ENCODE peak calls at places on chromosomes 13 and 19, in four cellular contexts. H is tibial artery, E is choroid plexus epithelial cell, N is ovary. B is an unnamed sample.

GRCh38 chr19:49687566-49688316 is 1.7 kb upstream of the ADM5 start:
- DNase-seq in H (no peak), N (peak), E (no peak), B (no peak)

GRCh38 chr13:23579886-23580706 is 9.9 kb downstream of the TNFRSF19 start:
- DNase-seq in E (no peak), N (no peak), H (no peak), B (peak)

GRCh38 chr19:54179921-54180452 is 7.0 kb upstream of the TMC4 start:
- DNase-seq in N (no peak), H (no peak), E (peak), B (peak)

GRCh38 chr19:9406798-9407352 is 28.5 kb downstream of the ZNF266 start:
- DNase-seq in N (peak), E (peak), H (peak), B (peak)

GRCh38 chr13:74134777-74135305 is 637 bp upstream of the KLF12 start:
- DNase-seq in N (no peak), H (peak), E (no peak), B (peak)

GRCh38 chr19:38182536-38183210 is 41.3 kb downstream of the DPF1 start:
- DNase-seq in E (no peak), N (no peak), H (no peak), B (no peak)

GRCh38 chr13:42041684-42042035 is 6.8 kb upstream of the DGKH start:
- DNase-seq in N (peak), H (peak), E (peak), B (peak)

GRCh38 chr13:34070006-34070405 is 252.1 kb downstream of the RFC3 start:
- DNase-seq in E (peak), H (no peak), N (no peak), B (peak)

GRCh38 chr13:95204231-95204765 is 97.0 kb downstream of the ABCC4 start:
- DNase-seq in H (no peak), E (no peak), N (no peak), B (no peak)

GRCh38 chr19:47881757-47882156 is 4.4 kb downstream of the SULT2A1 start:
- DNase-seq in H (no peak), N (no peak), E (no peak), B (no peak)

GRCh38 chr19:15562861-15563260 is 52.2 kb upstream of the CYP4F8 start:
- DNase-seq in H (no peak), N (no peak), E (no peak), B (no peak)

GRCh38 chr19:57558525-57558924 is 1.1 kb downstream of the ZNF550 start:
- DNase-seq in N (no peak), H (no peak), E (peak), B (peak)

GRCh38 chr13:40206241-40207109 is 460.0 kb downstream of the FOXO1 start:
- DNase-seq in N (no peak), E (peak), H (no peak), B (peak)

GRCh38 chr19:16571689-16572331 is 405 bp downstream of the SLC35E1 start:
- DNase-seq in E (peak), N (no peak), H (no peak), B (peak)

GRCh38 chr19:21052902-21053301 is 29.1 kb upstream of the ZNF714 start:
- DNase-seq in H (no peak), E (no peak), N (no peak), B (no peak)

GRCh38 chr13:48600374-48601364 is 53.1 kb upstream of the CYSLTR2 start:
- DNase-seq in N (peak), H (no peak), E (peak), B (no peak)

GRCh38 chr13:44368062-44368591 is 5.5 kb upstream of the SERP2 start:
- DNase-seq in H (no peak), N (no peak), E (peak), B (no peak)

GRCh38 chr13:75704194-75704941 is 68.2 kb downstream of the LMO7 start:
- DNase-seq in N (no peak), E (peak), H (no peak), B (peak)

GRCh38 chr19:50952890-50953289 is at the start of gene KLK5:
- DNase-seq in E (no peak), H (no peak), N (no peak), B (no peak)

GRCh38 chr13:98436379-98436909 is 140.5 kb downstream of the STK24 start:
- DNase-seq in H (no peak), E (no peak), N (no peak), B (no peak)

GRCh38 chr19:7522923-7523667 is 671 bp downstream of the MCOLN1 start:
- DNase-seq in H (no peak), N (peak), E (no peak), B (peak)

GRCh38 chr13:55483626-55484158 is 1657.0 kb upstream of the PRR20A start:
- DNase-seq in E (no peak), N (no peak), H (no peak), B (no peak)

GRCh38 chr19:30274987-30275386 is 97.2 kb upstream of the ZNF536 start:
- DNase-seq in N (no peak), H (no peak), E (no peak), B (no peak)

GRCh38 chr13:91381371-91381770 is 17.1 kb upstream of the GPC5 start:
- DNase-seq in N (no peak), H (no peak), E (peak), B (peak)

GRCh38 chr19:27793128-27793643 is 1419.8 kb downstream of the UQCRFS1 start:
- DNase-seq in E (peak), H (peak), N (no peak), B (peak)

GRCh38 chr13:46948338-46948737 is 51.5 kb upstream of the HTR2A start:
- DNase-seq in E (no peak), H (no peak), N (no peak), B (peak)

GRCh38 chr13:89737051-89737450 is 1610.4 kb upstream of the MIR17HG start:
- DNase-seq in N (no peak), H (no peak), E (no peak), B (no peak)

GRCh38 chr19:23774156-23774971 is 15.7 kb upstream of the ZNF681 start:
- DNase-seq in H (no peak), E (peak), N (no peak), B (peak)

GRCh38 chr19:16429066-16429758 is 42.6 kb downstream of the EPS15L1 start:
- DNase-seq in E (no peak), N (no peak), H (no peak), B (peak)

GRCh38 chr13:42328672-42329071 is 56.7 kb downstream of the AKAP11 start:
- DNase-seq in N (no peak), H (no peak), E (peak), B (no peak)

GRCh38 chr13:19838726-19839342 is 24.6 kb downstream of the ZMYM5 start:
- DNase-seq in N (no peak), H (no peak), E (peak), B (no peak)

DNA sequence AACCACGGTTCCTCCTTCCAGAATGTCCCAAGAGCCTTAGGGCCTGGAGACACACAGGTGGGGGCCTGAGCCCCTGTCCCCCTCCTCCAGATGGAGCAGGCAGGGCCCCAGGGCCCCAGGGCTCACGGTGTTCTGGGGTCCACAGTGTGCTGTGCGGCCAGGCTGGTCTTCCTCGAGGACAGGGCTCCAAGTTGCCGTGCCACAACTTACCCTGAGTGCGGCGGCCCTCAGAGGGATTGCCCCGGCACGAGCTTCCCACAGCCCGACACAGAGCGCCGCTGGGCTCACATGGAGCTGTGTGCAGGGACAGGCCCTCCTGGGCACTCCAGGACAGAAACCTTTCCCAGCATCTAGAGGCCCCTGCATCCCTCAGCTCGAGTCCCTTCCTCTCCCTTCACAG is 160.8 kb downstream of the KDM4B start:
- DNase-seq in H (no peak), E (no peak), N (no peak), B (no peak)
- H3K4me3 ChIP-seq in H (no peak), E (no peak), N (no peak), B (no peak)

GRCh38 chr19:39341122-39341719 is 1.0 kb upstream of the SAMD4B start:
- DNase-seq in N (peak), H (no peak), E (no peak), B (no peak)

GRCh38 chr19:39345956-39346355 is 3.7 kb downstream of the SAMD4B start:
- DNase-seq in H (no peak), E (no peak), N (no peak), B (no peak)

GRCh38 chr19:39341720-39342604 is at the start of gene SAMD4B:
- DNase-seq in H (peak), N (peak), E (peak), B (peak)

GRCh38 chr19:39339636-39340035 is 2.6 kb upstream of the SAMD4B start:
- DNase-seq in H (no peak), E (no peak), N (no peak), B (no peak)

DNA sequence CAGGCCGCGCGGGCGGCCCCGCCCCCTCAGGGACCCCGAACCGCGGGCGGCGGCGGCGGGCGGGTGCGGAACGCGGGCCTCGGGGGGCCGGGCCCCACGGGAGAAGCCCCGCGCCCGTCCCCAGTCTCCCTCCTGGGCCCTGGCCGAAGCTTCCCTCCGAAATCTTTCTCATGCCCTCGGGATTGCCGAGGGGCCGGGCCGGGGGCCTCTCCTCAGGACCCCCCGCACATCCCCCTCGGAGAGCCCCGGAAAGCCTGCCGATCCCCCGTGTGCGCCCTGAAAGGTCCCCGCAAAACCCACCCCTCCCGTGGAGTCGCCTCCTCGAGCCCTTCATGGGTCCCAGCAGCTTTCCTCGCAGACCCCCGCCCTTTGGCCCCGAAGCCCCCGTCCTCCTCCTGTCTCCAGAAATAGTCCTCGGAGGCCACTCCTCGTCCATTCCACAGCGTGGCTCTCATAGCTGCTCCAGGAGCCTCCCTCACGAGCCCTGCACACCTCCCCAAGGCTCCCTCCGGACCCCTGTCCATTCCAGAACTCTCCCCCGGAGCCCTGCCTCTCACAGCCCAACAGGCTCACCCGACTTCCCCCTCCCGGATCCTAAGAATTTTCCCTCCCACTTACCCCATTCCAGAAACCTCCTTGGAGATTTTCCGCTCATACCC is 555 bp downstream of the SAMD4B start:
- DNase-seq in N (peak), H (peak), E (peak), B (peak)
- H3K4me3 ChIP-seq in N (peak), H (peak), E (peak), B (peak)

GRCh38 chr13:26882731-26883130 is 122.1 kb upstream of the GPR12 start:
- DNase-seq in H (no peak), N (no peak), E (no peak), B (no peak)

GRCh38 chr13:26881154-26881553 is 120.6 kb upstream of the GPR12 start:
- DNase-seq in N (no peak), H (no peak), E (peak), B (peak)

GRCh38 chr13:26883613-26884257 is 123.1 kb upstream of the GPR12 start:
- DNase-seq in H (no peak), E (no peak), N (no peak), B (no peak)

GRCh38 chr13:26878465-26878864 is 117.9 kb upstream of the GPR12 start:
- DNase-seq in N (no peak), E (no peak), H (no peak), B (no peak)

DNA sequence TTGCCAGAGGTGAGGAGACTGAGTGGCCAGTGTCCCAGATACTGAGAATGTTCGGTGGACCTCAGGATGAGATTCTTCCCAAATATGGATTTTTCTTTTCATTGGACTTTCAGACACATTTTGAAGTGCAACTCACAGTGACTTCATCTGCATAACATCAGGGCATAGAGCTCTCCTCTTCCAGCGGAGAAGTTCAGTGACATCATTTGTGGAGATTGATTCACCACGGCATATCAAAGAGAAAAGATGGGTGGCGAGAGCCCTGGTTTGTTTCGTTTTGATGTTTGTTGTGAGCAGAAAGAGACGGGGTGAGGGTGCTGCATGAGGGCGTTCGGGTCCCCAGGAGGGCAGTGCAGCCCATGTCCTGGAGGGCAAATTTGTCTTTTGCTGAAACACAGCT is 120.2 kb upstream of the GPR12 start:
- DNase-seq in H (no peak), E (no peak), N (no peak), B (no peak)
- H3K4me3 ChIP-seq in H (no peak), E (no peak), N (no peak), B (no peak)

GRCh38 chr13:102401755-102402154 is at the start of gene FGF14:
- DNase-seq in E (no peak), N (no peak), H (no peak), B (no peak)
- H3K4me3 ChIP-seq in E (peak), N (peak), H (peak), B (peak)

GRCh38 chr13:67228031-67228430 is 2.1 kb downstream of the PCDH9 start:
- DNase-seq in N (no peak), E (peak), H (no peak), B (no peak)

GRCh38 chr13:67227131-67227983 is 2.8 kb downstream of the PCDH9 start:
- DNase-seq in N (no peak), E (no peak), H (no peak), B (no peak)

GRCh38 chr13:67230243-67230773 is at the start of gene PCDH9:
- DNase-seq in E (peak), H (peak), N (peak), B (peak)

GRCh38 chr13:67229438-67230242 is 496 bp downstream of the PCDH9 start:
- DNase-seq in N (no peak), H (no peak), E (peak), B (peak)

GRCh38 chr13:67228909-67229308 is 1.2 kb downstream of the PCDH9 start:
- DNase-seq in N (no peak), H (no peak), E (peak), B (no peak)
- H3K4me3 ChIP-seq in N (no peak), H (peak), E (peak), B (no peak)

DNA sequence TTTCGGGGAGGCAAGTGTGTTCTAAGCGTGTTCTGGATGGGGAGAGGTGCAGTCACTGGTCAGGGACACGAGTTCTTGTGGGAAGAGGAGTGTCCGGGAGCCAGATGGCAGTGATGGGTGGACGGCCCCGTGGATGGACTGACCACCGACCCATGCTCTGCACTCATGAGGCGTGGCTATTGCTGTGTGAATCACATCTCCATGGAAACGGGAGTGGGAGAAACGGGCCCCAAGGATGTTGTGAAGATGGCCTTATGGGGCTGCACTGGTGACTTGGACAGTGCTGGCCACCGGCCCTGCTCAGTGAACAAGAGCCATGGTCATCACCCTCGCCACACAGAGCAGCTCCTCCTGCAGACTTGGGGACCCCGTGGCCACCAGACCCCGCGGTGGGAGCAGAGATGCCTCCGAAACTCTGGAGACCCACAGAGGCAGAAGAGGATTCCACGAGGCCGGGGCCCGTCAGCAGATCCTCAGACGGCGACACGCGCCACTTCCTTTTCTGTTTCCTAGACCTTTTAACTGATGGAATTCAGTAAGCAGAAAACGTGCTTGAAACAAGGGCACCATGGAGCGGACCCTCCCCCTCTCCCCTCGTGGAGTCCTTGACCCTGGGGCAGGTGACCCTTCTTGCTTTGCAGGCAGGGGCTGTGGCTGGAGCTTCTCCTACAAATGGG is 47.5 kb downstream of the GAS6 start:
- DNase-seq in E (no peak), N (no peak), H (no peak), B (no peak)
- H3K4me3 ChIP-seq in E (no peak), N (no peak), H (no peak), B (no peak)

B was measured in epithelial cell of esophagus.